ENCODE peak calls at places on chromosomes 1 and 21, in six cellular contexts. P is SJSA1, L is cardiac muscle cell, C is psoas muscle, H is A549, K is PC-9. T is an unnamed sample.
A peak's percentile ranks its signal among the peaks of the same experiment; 100 is the strongest.

GRCh38 chr1:201468501-201468843 is 516 bp downstream of the PHLDA3 start:
- DNase-seq in L (peak; percentile 50), C (peak; percentile 71), K (no peak), P (no peak), H (no peak), T (no peak)

GRCh38 chr1:167082511-167083027 is 7.6 kb downstream of the GPA33 start:
- DNase-seq in K (peak; percentile 93), C (no peak), H (peak; percentile 77), L (no peak), P (no peak), T (peak; percentile 66)

GRCh38 chr1:116252785-116253184 is 120.3 kb upstream of the ATP1A1 start:
- DNase-seq in K (no peak), P (no peak), L (no peak), C (no peak), H (no peak), T (no peak)

GRCh38 chr21:46119565-46120271 is 21.8 kb downstream of the COL6A2 start:
- DNase-seq in K (no peak), H (no peak), L (no peak), C (peak; percentile 40), P (peak; percentile 41), T (peak; percentile 19)

GRCh38 chr21:38804030-38804616 is 1.6 kb upstream of the ETS2 start:
- DNase-seq in C (no peak), K (no peak), H (no peak), L (no peak), P (no peak), T (no peak)

GRCh38 chr1:204706838-204707509 is 21.4 kb upstream of the LRRN2 start:
- DNase-seq in K (no peak), H (no peak), L (no peak), P (no peak), C (no peak), T (no peak)

GRCh38 chr1:117032661-117033060 is 27.5 kb upstream of the TTF2 start:
- DNase-seq in H (no peak), P (no peak), L (no peak), C (no peak), K (no peak), T (no peak)

GRCh38 chr21:39176312-39176711 is 6.9 kb downstream of the PSMG1 start:
- DNase-seq in C (no peak), P (no peak), K (no peak), L (no peak), H (no peak), T (no peak)

GRCh38 chr1:53368314-53369033 is 40.6 kb upstream of the LRP8 start:
- DNase-seq in K (no peak), C (no peak), H (no peak), P (peak; percentile 34), L (no peak), T (no peak)

GRCh38 chr1:228358039-228358763 is 48.4 kb downstream of the TRIM11 start:
- DNase-seq in H (no peak), P (no peak), K (no peak), C (no peak), L (no peak), T (no peak)

GRCh38 chr1:84103197-84103992 is 40.7 kb upstream of the PRKACB start:
- DNase-seq in C (peak; percentile 53), H (peak; percentile 22), L (peak; percentile 85), P (peak; percentile 67), K (peak; percentile 71), T (peak; percentile 2)

GRCh38 chr1:15345711-15346355 is 63.9 kb upstream of the EFHD2 start:
- DNase-seq in C (peak; percentile 62), H (no peak), K (peak; percentile 88), L (no peak), P (no peak), T (no peak)

GRCh38 chr1:98386675-98387440 is 274.7 kb upstream of the SNX7 start:
- DNase-seq in P (no peak), L (no peak), H (no peak), C (no peak), K (no peak), T (no peak)

GRCh38 chr1:20366766-20367602 is 76.3 kb downstream of the VWA5B1 start:
- DNase-seq in P (peak; percentile 75), H (peak; percentile 76), L (peak; percentile 56), C (peak; percentile 69), K (no peak), T (peak; percentile 67)

GRCh38 chr1:32998997-32999396 is 34.4 kb upstream of the RNF19B start:
- DNase-seq in L (peak; percentile 59), C (no peak), K (no peak), H (no peak), P (no peak), T (no peak)
- H3K4me1 ChIP-seq in L (peaks cover 19% of the 10 kb centered on the region), C (peaks cover 30% of the 10 kb centered on the region), K (peaks cover 3% of the 10 kb centered on the region), H (peaks cover 7% of the 10 kb centered on the region), P (peaks cover 12% of the 10 kb centered on the region), T (no peaks in the 10 kb centered on the region)

GRCh38 chr1:248402748-248403147 is at the start of gene OR2T1:
- DNase-seq in C (no peak), H (no peak), P (no peak), L (no peak), K (no peak), T (no peak)

GRCh38 chr1:248404024-248404423 is 1.2 kb downstream of the OR2T1 start:
- DNase-seq in C (no peak), K (no peak), P (no peak), H (peak; percentile 14), L (no peak), T (no peak)

GRCh38 chr1:248406721-248407692 is 4.2 kb downstream of the OR2T1 start:
- DNase-seq in P (no peak), H (no peak), C (no peak), L (no peak), K (no peak), T (no peak)
- H3K9me3 ChIP-seq in P (peaks cover 4% of the 10 kb centered on the region), H (peaks cover 10% of the 10 kb centered on the region), C (no peaks in the 10 kb centered on the region), L (peaks cover 3% of the 10 kb centered on the region), K (no peaks in the 10 kb centered on the region), T (no peaks in the 10 kb centered on the region)

DNA sequence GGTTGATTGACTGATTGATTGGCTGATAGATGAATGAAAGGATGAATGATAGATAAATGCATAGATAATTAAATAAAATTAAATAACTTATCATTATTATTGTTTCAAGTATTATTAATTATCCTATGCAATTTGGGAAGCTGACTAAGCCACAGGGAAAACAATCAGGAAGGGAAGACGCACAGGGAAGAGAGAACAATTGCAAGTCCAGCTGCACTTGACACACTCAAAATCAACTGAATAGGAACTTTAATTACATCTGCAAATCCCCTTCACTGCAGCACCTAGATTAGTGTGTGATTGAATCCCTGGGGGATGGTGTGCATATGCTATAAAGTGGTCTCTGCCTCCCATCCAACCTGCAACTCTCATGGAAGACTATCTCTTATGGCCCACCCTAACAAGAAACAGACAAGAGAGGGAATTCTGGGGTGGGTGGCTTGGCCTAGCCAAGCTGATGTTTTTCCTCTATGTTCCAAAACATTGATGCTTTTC is 161.1 kb upstream of the FGGY start:
- DNase-seq in K (peak; percentile 27), C (no peak), P (no peak), L (no peak), H (no peak), T (no peak)
- H3K4me1 ChIP-seq in K (peaks cover 45% of the 10 kb centered on the region), C (peaks cover 40% of the 10 kb centered on the region), P (no peaks in the 10 kb centered on the region), L (peaks cover 4% of the 10 kb centered on the region), H (peaks cover 35% of the 10 kb centered on the region), T (no peaks in the 10 kb centered on the region)

GRCh38 chr21:27021801-27022200 is 54.9 kb upstream of the ADAMTS5 start:
- DNase-seq in C (no peak), P (no peak), H (no peak), K (no peak), L (no peak), T (no peak)
- H3K9me3 ChIP-seq in C (no peaks in the 10 kb centered on the region), P (no peaks in the 10 kb centered on the region), H (no peaks in the 10 kb centered on the region), K (no peaks in the 10 kb centered on the region), L (no peaks in the 10 kb centered on the region), T (no peaks in the 10 kb centered on the region)